ENCODE peak calls at places on chromosomes 7 and 10, in five cellular contexts. P, M, U, K and L are unnamed samples.

GRCh38 chr7:88229302-88229870 is 9.5 kb upstream of the SRI start:
- DNase-seq in P (no peak), K (no peak), M (no peak), U (no peak), L (no peak)

GRCh38 chr7:115005942-115006341 is 84.0 kb downstream of the MDFIC start:
- DNase-seq in U (no peak), M (no peak), K (no peak), P (no peak), L (no peak)

GRCh38 chr7:131753620-131754222 is 197.3 kb upstream of the PODXL start:
- DNase-seq in K (no peak), M (no peak), P (no peak), U (no peak), L (no peak)

GRCh38 chr7:141686074-141686473 is 15.9 kb downstream of the DENND11 start:
- DNase-seq in U (no peak), P (no peak), M (no peak), K (no peak), L (no peak)

GRCh38 chr10:116787893-116788665 is 45.7 kb upstream of the HSPA12A start:
- DNase-seq in M (peak; percentile 63), K (peak; percentile 95), P (peak; percentile 63), U (peak; percentile 57), L (peak; percentile 28)

GRCh38 chr10:33566001-33566400 is 231.5 kb upstream of the NRP1 start:
- DNase-seq in M (no peak), P (no peak), U (no peak), K (no peak), L (no peak)

GRCh38 chr10:35580421-35580770 is 24.7 kb upstream of the GJD4 start:
- DNase-seq in M (no peak), P (no peak), K (no peak), U (no peak), L (no peak)

GRCh38 chr7:4797858-4798705 is 22.7 kb downstream of the AP5Z1 start:
- DNase-seq in P (peak; percentile 21), U (no peak), M (no peak), K (peak; percentile 85), L (peak; percentile 79)

GRCh38 chr10:61463035-61463909 is 10.1 kb upstream of the TMEM26 start:
- DNase-seq in U (no peak), K (no peak), P (no peak), M (no peak), L (no peak)

GRCh38 chr7:45215611-45216062 is 58.0 kb downstream of the RAMP3 start:
- DNase-seq in P (peak; percentile 16), K (no peak), U (peak; percentile 75), M (no peak), L (no peak)

GRCh38 chr7:112176693-112177415 is 29.3 kb downstream of the DOCK4 start:
- DNase-seq in U (peak; percentile 36), K (no peak), M (no peak), P (no peak), L (no peak)

GRCh38 chr10:73655257-73655989 is 406 bp downstream of the SYNPO2L start:
- DNase-seq in M (no peak), U (no peak), K (no peak), P (no peak), L (no peak)

GRCh38 chr7:98352621-98353020 is 48.3 kb downstream of the BAIAP2L1 start:
- DNase-seq in K (no peak), U (no peak), P (no peak), M (no peak), L (peak; percentile 96)

GRCh38 chr10:128125944-128126764 is at the start of gene MKI67:
- DNase-seq in P (peak; percentile 45), K (peak; percentile 83), U (peak; percentile 94), M (peak; percentile 78), L (peak; percentile 88)

GRCh38 chr7:2698581-2699288 is 10.7 kb downstream of the AMZ1 start:
- DNase-seq in U (no peak), K (no peak), M (no peak), P (no peak), L (no peak)

GRCh38 chr10:63770523-63770922 is 249.3 kb downstream of the REEP3 start:
- DNase-seq in P (no peak), M (no peak), K (no peak), U (no peak), L (no peak)

GRCh38 chr7:130346339-130346905 is 1.8 kb downstream of the CPA5 start:
- DNase-seq in M (no peak), K (no peak), P (no peak), U (no peak), L (no peak)

GRCh38 chr10:85204814-85205213 is 876.4 kb downstream of the CCSER2 start:
- DNase-seq in U (no peak), M (no peak), P (no peak), K (no peak), L (no peak)

GRCh38 chr10:62815373-62816111 is 624 bp downstream of the EGR2 start:
- DNase-seq in M (no peak), P (no peak), K (peak; percentile 20), U (no peak), L (peak; percentile 8)

GRCh38 chr7:118902600-118902999 is 678.1 kb downstream of the ANKRD7 start:
- DNase-seq in U (no peak), M (no peak), P (no peak), K (no peak), L (no peak)

GRCh38 chr7:42611961-42612360 is 299.9 kb downstream of the C7orf25 start:
- DNase-seq in P (no peak), U (no peak), K (no peak), M (no peak), L (no peak)

GRCh38 chr7:3267928-3268690 is 32.9 kb upstream of the SDK1 start:
- DNase-seq in U (peak; percentile 61), M (peak; percentile 63), P (no peak), K (no peak), L (no peak)

GRCh38 chr7:124692420-124692819 is 73.2 kb downstream of the GPR37 start:
- DNase-seq in P (no peak), K (no peak), U (no peak), M (no peak), L (no peak)

GRCh38 chr10:90939125-90939524 is 18.2 kb upstream of the ANKRD1 start:
- DNase-seq in P (no peak), U (no peak), M (no peak), K (no peak), L (no peak)

GRCh38 chr10:47374611-47375536 is 9.2 kb downstream of the ZNF488 start:
- DNase-seq in P (no peak), K (no peak), U (no peak), M (no peak), L (no peak)

GRCh38 chr7:3092468-3092867 is 48.8 kb upstream of the CARD11 start:
- DNase-seq in U (no peak), P (no peak), K (no peak), M (no peak), L (no peak)

GRCh38 chr10:101027281-101027680 is 3.6 kb downstream of the PDZD7 start:
- DNase-seq in M (no peak), P (no peak), U (no peak), K (no peak), L (no peak)

GRCh38 chr10:42952931-42953683 is 123.8 kb upstream of the RET start:
- DNase-seq in U (no peak), P (no peak), K (no peak), M (no peak), L (no peak)

GRCh38 chr7:116439856-116440549 is 59.5 kb upstream of the CAV2 start:
- DNase-seq in K (no peak), M (no peak), P (no peak), U (no peak), L (no peak)

GRCh38 chr7:151793531-151793935 is 83.4 kb downstream of the PRKAG2 start:
- DNase-seq in K (no peak), M (peak; percentile 46), U (no peak), P (no peak), L (peak; percentile 58)

GRCh38 chr10:93589648-93590562 is 11.1 kb downstream of the RBP4 start:
- DNase-seq in P (no peak), K (no peak), U (no peak), M (no peak), L (no peak)

GRCh38 chr10:30788307-30788706 is 158.8 kb upstream of the LYZL2 start:
- DNase-seq in K (no peak), P (no peak), M (peak; percentile 37), U (no peak), L (no peak)

GRCh38 chr7:17488829-17489228 is 190.4 kb downstream of the AHR start:
- DNase-seq in U (peak; percentile 93), P (no peak), M (no peak), K (no peak), L (no peak)